ENCODE peak calls at places on chromosomes 3 and 15, in seven cellular contexts. C is iris pigment epithelial cell, J is EL, T is A549, Z is myocyte, O is progenitor cell of endocrine pancreas, F is neural crest cell. G is an unnamed sample.

GRCh38 chr15:99406716-99407487 is 155.6 kb downstream of the LRRC28 start:
- DNase-seq in O (no peak), Z (no peak), F (no peak), C (no peak), J (no peak), T (no peak), G (no peak)

GRCh38 chr15:51401872-51402517 is 60.5 kb downstream of the GLDN start:
- DNase-seq in F (peak; percentile 48), T (peak; percentile 44), J (peak; percentile 39), Z (peak; percentile 59), C (peak; percentile 40), O (peak; percentile 41), G (peak; percentile 49)

GRCh38 chr3:119861681-119862080 is 79.8 kb downstream of the NR1I2 start:
- DNase-seq in T (no peak), Z (no peak), O (no peak), J (no peak), C (no peak), F (no peak), G (no peak)

GRCh38 chr15:100981086-100981485 is 61.9 kb downstream of the LRRK1 start:
- DNase-seq in O (no peak), T (no peak), Z (no peak), C (no peak), F (no peak), J (no peak), G (no peak)

GRCh38 chr3:142117052-142117451 is 32.3 kb downstream of the TFDP2 start:
- DNase-seq in C (peak; percentile 50), Z (peak; percentile 21), T (no peak), J (no peak), O (no peak), F (no peak), G (no peak)

GRCh38 chr3:59300727-59301134 is 250.9 kb upstream of the CFAP20DC start:
- DNase-seq in C (peak; percentile 34), F (no peak), Z (no peak), O (no peak), T (no peak), J (no peak), G (no peak)

GRCh38 chr3:34073961-34074360 is 275.5 kb downstream of the PDCD6IP start:
- DNase-seq in O (no peak), C (no peak), F (no peak), T (no peak), J (no peak), Z (peak; percentile 43), G (peak; percentile 11)

GRCh38 chr15:38134252-38134651 is 118.4 kb upstream of the SPRED1 start:
- DNase-seq in J (no peak), O (no peak), Z (no peak), T (no peak), F (no peak), C (no peak), G (no peak)

GRCh38 chr3:49411550-49411967 is 217 bp downstream of the RHOA start:
- DNase-seq in T (no peak), Z (peak; percentile 52), O (peak; percentile 39), J (peak; percentile 34), C (no peak), F (no peak), G (peak; percentile 66)

GRCh38 chr3:190886945-190887344 is 24.5 kb upstream of the GMNC start:
- DNase-seq in C (no peak), T (peak; percentile 1), Z (no peak), O (no peak), J (no peak), F (no peak), G (no peak)

GRCh38 chr15:64690578-64691296 is 84.7 kb downstream of the RBPMS2 start:
- DNase-seq in J (no peak), C (no peak), O (no peak), Z (no peak), F (no peak), T (no peak), G (no peak)

GRCh38 chr3:124859025-124859424 is 28.1 kb downstream of the ITGB5 start:
- DNase-seq in F (no peak), O (no peak), T (peak; percentile 83), Z (peak; percentile 80), J (peak; percentile 74), C (peak; percentile 94), G (no peak)

GRCh38 chr3:87564438-87564837 is 288.1 kb upstream of the POU1F1 start:
- DNase-seq in Z (no peak), C (no peak), F (no peak), J (no peak), O (no peak), T (no peak), G (no peak)

GRCh38 chr3:111070772-111071256 is 802 bp upstream of the NECTIN3 start:
- DNase-seq in C (peak; percentile 70), F (no peak), T (no peak), J (no peak), Z (no peak), O (no peak), G (no peak)

GRCh38 chr3:160661660-160662059 is 15.3 kb upstream of the ARL14 start:
- DNase-seq in C (no peak), F (peak; percentile 5), T (no peak), O (no peak), J (no peak), Z (peak; percentile 32), G (no peak)

GRCh38 chr15:64105113-64105704 is 9.4 kb downstream of the SNX1 start:
- DNase-seq in Z (peak; percentile 44), O (no peak), T (no peak), C (peak; percentile 91), F (no peak), J (no peak), G (no peak)